ENCODE peak calls at places on chromosomes 13 and 19, in ten cellular contexts. S is RWPE2, U is lung, F is NB4, R is dorsolateral prefrontal cortex, E is fibroblast of lung, L is tibial artery, J is progenitor cell of endocrine pancreas, D is adrenal gland, N is cardiac fibroblast. B is an unnamed sample.

GRCh38 chr13:73544175-73544574 is 485.4 kb downstream of the KLF5 start:
- DNase-seq in U (no peak), J (no peak), D (no peak), F (no peak), R (no peak), S (no peak), L (no peak), N (peak; percentile 2), E (no peak), B (no peak)

GRCh38 chr13:112246731-112247470 is 129.3 kb upstream of the SPACA7 start:
- DNase-seq in U (peak; percentile 19), J (no peak), D (no peak), L (no peak), R (no peak), S (no peak), F (no peak), E (no peak), N (no peak), B (no peak)

GRCh38 chr13:29583073-29583785 is 12.3 kb downstream of the SLC7A1 start:
- DNase-seq in L (no peak), F (peak; percentile 19), J (no peak), D (no peak), U (no peak), E (peak; percentile 91), N (no peak), S (no peak), R (no peak), B (no peak)

GRCh38 chr13:36680918-36681317 is 7.1 kb downstream of the SERTM1 start:
- DNase-seq in E (peak; percentile 26), U (no peak), N (no peak), R (no peak), J (no peak), L (no peak), S (no peak), F (no peak), D (no peak), B (no peak)

GRCh38 chr19:45182758-45183157 is 4.2 kb downstream of the BLOC1S3 start:
- DNase-seq in S (no peak), U (no peak), D (no peak), F (no peak), L (no peak), N (no peak), E (no peak), R (no peak), J (no peak), B (no peak)

GRCh38 chr13:43516401-43516826 is 270.4 kb downstream of the ENOX1 start:
- DNase-seq in L (no peak), D (no peak), J (no peak), S (no peak), U (no peak), N (peak; percentile 91), R (no peak), F (no peak), E (peak; percentile 62), B (no peak)

GRCh38 chr19:489418-490196 is 6.7 kb upstream of the MADCAM1 start:
- DNase-seq in D (no peak), J (no peak), U (no peak), N (peak; percentile 42), S (no peak), R (no peak), F (no peak), E (peak; percentile 38), L (no peak), B (no peak)

GRCh38 chr13:30332516-30333165 is 25.3 kb upstream of the KATNAL1 start:
- DNase-seq in D (no peak), R (no peak), E (no peak), S (no peak), U (no peak), L (no peak), N (no peak), F (no peak), J (no peak), B (no peak)

DNA sequence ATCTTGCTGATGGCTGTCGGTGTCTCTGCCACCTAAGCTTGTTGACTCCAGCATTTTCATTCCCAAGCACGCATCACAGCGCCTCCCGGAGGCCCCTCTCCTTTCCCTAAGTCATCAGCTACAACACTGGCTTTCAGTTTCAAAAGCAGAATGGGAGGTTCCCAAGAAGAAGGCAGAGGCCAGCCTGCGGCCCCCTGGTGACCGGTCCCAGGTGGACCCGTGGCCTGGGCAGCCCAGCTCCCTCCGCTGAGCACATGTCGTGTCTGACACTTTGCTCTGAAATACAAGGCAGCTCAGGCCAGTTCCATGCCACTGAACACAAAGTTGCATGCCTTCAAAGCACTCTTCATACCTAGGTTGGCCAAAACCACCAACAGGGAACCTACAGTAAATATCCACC is 8.5 kb downstream of the MLLT1 start:
- DNase-seq in F (no peak), L (no peak), N (peak; percentile 67), D (no peak), E (peak; percentile 34), J (no peak), S (no peak), R (no peak), U (no peak), B (no peak)
- TF ChIP-seq CTCF in F (no peak), L (no peak), N (peak; percentile 30), D (no peak), E (peak; percentile 28), J (peak; percentile 18), S (no peak), R (no peak), U (no peak), B (no peak)

GRCh38 chr19:5559804-5560133 is 8.0 kb downstream of the TINCR start:
- DNase-seq in N (no peak), D (no peak), J (no peak), F (no peak), L (no peak), U (no peak), R (no peak), S (no peak), E (no peak), B (no peak)

GRCh38 chr19:5562280-5562679 is 5.5 kb downstream of the TINCR start:
- DNase-seq in D (no peak), N (no peak), J (no peak), F (no peak), L (no peak), S (no peak), E (no peak), R (no peak), U (no peak), B (no peak)

GRCh38 chr19:5560156-5560555 is 7.6 kb downstream of the TINCR start:
- DNase-seq in S (no peak), E (no peak), F (no peak), L (no peak), J (no peak), N (no peak), U (no peak), D (no peak), R (no peak), B (no peak)

GRCh38 chr19:5563008-5563431 is 4.7 kb downstream of the TINCR start:
- DNase-seq in F (no peak), J (no peak), L (no peak), S (no peak), R (no peak), N (no peak), U (no peak), D (no peak), E (no peak), B (no peak)

DNA sequence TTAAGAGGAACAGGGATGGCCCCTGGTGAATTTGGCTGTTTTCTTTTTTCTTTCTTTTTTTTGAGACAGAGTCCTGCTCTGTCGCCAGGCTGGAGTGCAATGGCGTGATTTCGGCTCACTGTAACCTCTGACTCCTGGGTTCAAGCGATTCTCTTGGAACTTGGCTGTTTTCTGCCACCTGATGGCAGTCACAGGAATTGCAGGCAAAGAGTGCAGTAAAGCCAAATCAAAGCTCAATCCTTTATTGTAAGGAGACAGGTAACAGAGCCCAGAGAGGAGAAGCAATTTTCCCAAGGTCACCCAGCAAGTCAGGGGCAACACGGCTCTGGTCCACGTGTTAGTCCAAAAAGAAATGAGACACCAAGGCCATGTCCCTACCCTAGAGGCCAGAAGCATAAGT is 6.2 kb downstream of the TINCR start:
- DNase-seq in U (no peak), S (no peak), R (no peak), E (no peak), J (no peak), F (no peak), D (no peak), N (no peak), L (no peak), B (no peak)
- TF ChIP-seq CTCF in U (no peak), S (peak; percentile 27), R (no peak), E (peak; percentile 33), J (peak; percentile 52), F (peak; percentile 61), D (no peak), N (peak; percentile 34), L (peak; percentile 25), B (peak; percentile 68)

GRCh38 chr13:97258801-97259200 is 36.7 kb downstream of the MBNL2 start:
- DNase-seq in L (no peak), S (no peak), N (peak; percentile 73), J (no peak), E (peak; percentile 78), R (no peak), D (no peak), F (no peak), U (no peak), B (no peak)

GRCh38 chr13:97259787-97260641 is 37.9 kb downstream of the MBNL2 start:
- DNase-seq in L (peak; percentile 66), F (peak; percentile 21), D (peak; percentile 65), R (no peak), J (no peak), N (peak; percentile 86), S (no peak), E (peak; percentile 84), U (no peak), B (no peak)

GRCh38 chr13:97256343-97256783 is 34.2 kb downstream of the MBNL2 start:
- DNase-seq in D (no peak), J (no peak), S (no peak), U (no peak), R (no peak), E (peak; percentile 99), L (no peak), N (peak; percentile 97), F (no peak), B (no peak)

GRCh38 chr13:97257228-97257755 is 35.2 kb downstream of the MBNL2 start:
- DNase-seq in E (no peak), U (no peak), J (no peak), R (no peak), N (no peak), D (no peak), L (no peak), F (no peak), S (no peak), B (no peak)

GRCh38 chr13:97257800-97258799 is 36.0 kb downstream of the MBNL2 start:
- DNase-seq in L (peak; percentile 85), D (peak; percentile 90), R (no peak), F (peak; percentile 53), N (peak; percentile 98), J (no peak), E (peak; percentile 96), S (no peak), U (peak; percentile 46), B (no peak)
- TF ChIP-seq CTCF in L (no peak), D (no peak), R (no peak), F (no peak), N (peak; percentile 19), J (no peak), E (no peak), S (peak; percentile 15), U (no peak), B (no peak)

GRCh38 chr19:57403737-57404537 is 7.0 kb upstream of the ZNF17 start:
- DNase-seq in R (no peak), F (no peak), J (no peak), L (no peak), S (no peak), D (no peak), U (no peak), E (no peak), N (no peak), B (no peak)

GRCh38 chr19:57410748-57411671 is at the start of gene ZNF17:
- DNase-seq in L (peak; percentile 96), D (peak; percentile 94), S (peak; percentile 92), J (peak; percentile 72), N (peak; percentile 95), E (peak; percentile 94), R (peak; percentile 95), U (peak; percentile 95), F (peak; percentile 92), B (peak; percentile 79)

DNA sequence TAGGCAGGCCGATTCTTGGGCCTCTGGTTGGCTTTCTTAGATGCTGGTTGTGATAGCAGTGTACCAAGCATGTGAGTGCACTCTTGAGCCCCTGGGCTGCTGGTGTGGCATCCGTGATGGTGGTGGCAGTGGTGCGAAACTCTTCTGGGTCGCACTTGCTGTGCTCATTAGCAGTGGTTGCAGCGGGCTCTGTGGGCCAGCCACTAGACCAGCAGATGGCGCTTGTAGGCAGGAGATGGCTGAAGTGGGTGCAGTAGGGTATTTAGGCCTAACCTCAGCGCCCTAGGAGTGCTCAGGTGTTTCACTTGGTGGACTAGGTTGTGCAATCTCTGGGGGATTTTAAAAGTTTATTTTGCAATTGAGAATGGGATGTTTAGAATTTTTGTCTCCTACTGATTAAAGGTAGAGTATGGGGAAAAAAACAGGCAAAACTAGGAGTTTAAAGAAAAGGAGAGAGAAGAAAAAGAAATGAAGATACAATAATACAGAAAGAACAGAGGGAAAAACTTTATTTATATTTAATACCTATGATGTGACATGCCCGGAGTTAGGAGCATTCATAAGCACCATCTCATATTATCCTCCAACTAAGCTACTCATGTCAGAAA is 4.3 kb upstream of the ZNF17 start:
- DNase-seq in L (no peak), D (peak; percentile 55), N (peak; percentile 69), S (no peak), E (peak; percentile 16), F (peak; percentile 64), J (peak; percentile 62), R (no peak), U (peak; percentile 47), B (peak; percentile 70)
- TF ChIP-seq CTCF in L (no peak), D (peak; percentile 50), N (peak; percentile 92), S (peak; percentile 81), E (peak; percentile 71), F (peak; percentile 67), J (peak; percentile 82), R (no peak), U (peak; percentile 30), B (peak; percentile 79)